ENCODE peak calls at places on chromosome 1, in four cellular contexts. Q, A, W and J are unnamed samples. For H3K9me3 and H3K36me3, the result is how much of the 10 kb centered on the place peaks cover.

GRCh38 chr1:178483251-178483957 is 13.4 kb downstream of the CLEC20A start:
- DNase-seq in Q (no peak), A (no peak), W (no peak), J (no peak)

GRCh38 chr1:230312676-230313075 is 113.5 kb downstream of the PGBD5 start:
- DNase-seq in Q (no peak), A (no peak), W (no peak), J (no peak)

GRCh38 chr1:66282343-66282852 is 251.6 kb upstream of the SGIP1 start:
- DNase-seq in Q (no peak), A (peak), W (no peak), J (peak)

GRCh38 chr1:48680411-48681035 is 96.2 kb downstream of the BEND5 start:
- DNase-seq in Q (peak), A (no peak), W (no peak), J (no peak)

GRCh38 chr1:210394281-210394798 is 65.6 kb downstream of the HHAT start:
- DNase-seq in Q (peak), A (no peak), W (no peak), J (peak)

GRCh38 chr1:167328762-167329483 is 108.2 kb downstream of the POU2F1 start:
- DNase-seq in Q (no peak), A (no peak), W (no peak), J (no peak)

GRCh38 chr1:11786168-11786567 is 19.6 kb downstream of the MTHFR start:
- DNase-seq in Q (no peak), A (no peak), W (no peak), J (no peak)

GRCh38 chr1:221708076-221708571 is 33.8 kb downstream of the DUSP10 start:
- DNase-seq in Q (peak), A (peak), W (no peak), J (no peak)

GRCh38 chr1:51421961-51422360 is 91.6 kb upstream of the TTC39A start:
- DNase-seq in Q (peak), A (no peak), W (no peak), J (no peak)

DNA sequence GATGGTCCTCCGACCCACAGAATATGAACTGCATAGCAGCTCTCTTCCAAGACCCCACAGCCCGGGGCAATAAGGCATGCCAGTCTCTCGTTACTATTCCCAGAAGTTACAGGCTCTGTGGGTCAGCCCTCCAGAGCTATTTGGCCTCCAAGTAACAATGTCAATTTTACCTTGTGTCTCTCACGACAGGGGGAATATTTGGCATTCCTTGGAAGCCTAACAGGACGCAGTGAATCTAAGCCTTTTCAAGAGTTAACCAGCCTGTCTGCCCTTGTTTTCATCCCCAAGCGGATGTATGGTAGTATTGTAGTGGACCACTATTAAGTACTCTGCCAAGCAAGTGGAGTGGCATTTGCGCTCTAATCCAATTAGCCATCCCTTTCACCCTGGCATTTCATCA is 24.4 kb upstream of the GNG4 start:
- DNase-seq in Q (no peak), A (peak), W (no peak), J (no peak)
- H3K9me3 ChIP-seq in Q (under half), A (under half), W (under half), J (under half)

GRCh38 chr1:118555638-118556037 is 370.6 kb upstream of the SPAG17 start:
- DNase-seq in Q (no peak), A (peak), W (no peak), J (no peak)
- H3K4me3 ChIP-seq in Q (no peak), A (no peak), W (no peak), J (no peak)

GRCh38 chr1:41006942-41007865 is 14.3 kb downstream of the SLFNL1 start:
- DNase-seq in Q (no peak), A (no peak), W (no peak), J (no peak)
- H3K36me3 ChIP-seq in Q (under half), A (half or more), W (half or more), J (half or more)

GRCh38 chr1:41221995-41222991 is 19.8 kb downstream of the SCMH1 start:
- DNase-seq in Q (peak), A (no peak), W (no peak), J (no peak)
- H3K9me3 ChIP-seq in Q (under half), A (under half), W (under half), J (under half)

DNA sequence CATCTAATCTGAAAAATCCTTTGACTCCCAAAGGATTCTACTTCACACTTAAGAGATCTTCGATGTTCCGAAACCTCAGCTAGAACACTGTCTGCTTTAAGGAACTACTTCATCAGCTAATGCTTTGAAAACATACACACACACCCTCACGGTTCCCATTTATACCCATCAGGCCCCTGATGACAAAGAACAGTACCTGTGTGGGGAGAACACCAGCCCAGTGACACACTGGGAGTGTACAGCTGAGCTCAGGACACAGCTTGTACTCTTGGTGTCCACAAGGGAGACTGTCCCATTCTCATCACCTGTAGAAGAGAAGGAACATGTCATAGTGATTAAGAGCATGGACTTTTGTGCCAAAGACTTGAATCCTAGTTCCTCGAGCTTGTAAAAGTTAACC is 6.6 kb downstream of the WDR77 start:
- DNase-seq in Q (no peak), A (no peak), W (no peak), J (no peak)
- H3K4me3 ChIP-seq in Q (no peak), A (no peak), W (no peak), J (no peak)

GRCh38 chr1:151265446-151266236 is 11.1 kb downstream of the PSMD4 start:
- DNase-seq in Q (peak), A (no peak), W (no peak), J (no peak)
- H3K36me3 ChIP-seq in Q (under half), A (half or more), W (half or more), J (half or more)

GRCh38 chr1:67383999-67384638 is 46.1 kb downstream of the SERBP1 start:
- DNase-seq in Q (no peak), A (no peak), W (no peak), J (no peak)
- H3K9me3 ChIP-seq in Q (under half), A (under half), W (under half), J (under half)

DNA sequence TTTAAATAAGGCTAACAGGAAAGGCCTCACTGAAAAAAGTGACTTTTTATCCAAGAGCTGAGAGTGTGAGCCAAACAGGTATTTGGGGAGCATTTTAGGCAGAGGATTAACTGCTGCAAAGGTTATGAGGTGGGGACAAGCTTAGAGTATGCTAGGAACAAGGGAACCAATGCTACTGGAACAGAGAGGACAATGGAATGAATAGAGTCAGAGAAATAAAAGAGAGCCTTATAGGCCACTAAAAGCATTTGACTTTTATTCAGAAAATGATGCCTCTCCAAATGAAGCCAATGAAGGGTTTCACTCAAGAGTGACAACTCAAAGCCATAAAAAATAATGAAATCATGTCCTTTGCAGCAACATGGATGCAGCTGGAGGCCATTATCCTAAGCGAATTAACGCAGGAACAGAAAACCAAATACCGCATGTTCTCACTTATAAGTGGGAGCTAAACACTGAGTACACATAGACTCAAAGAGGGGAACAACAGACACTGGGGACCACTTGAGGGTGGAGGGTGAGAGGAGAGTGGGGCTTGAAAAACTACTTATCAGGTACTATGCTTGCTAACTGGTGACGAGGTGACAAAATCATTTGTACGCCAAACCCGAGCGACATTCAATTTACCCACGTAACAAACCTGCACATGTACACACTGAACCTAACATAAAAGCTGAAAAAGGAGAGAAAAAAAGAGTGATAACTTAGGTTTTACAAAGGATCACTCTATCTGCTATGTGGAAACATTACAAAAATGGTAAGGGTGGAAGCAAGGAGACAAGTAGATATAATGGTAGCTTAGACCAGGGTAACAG is 11.1 kb downstream of the PTP4A2 start:
- DNase-seq in Q (no peak), A (no peak), W (no peak), J (no peak)
- H3K4me3 ChIP-seq in Q (no peak), A (no peak), W (no peak), J (no peak)

GRCh38 chr1:36458910-36459309 is 5.3 kb downstream of the MRPS15 start:
- DNase-seq in Q (no peak), A (no peak), W (no peak), J (no peak)
- H3K36me3 ChIP-seq in Q (under half), A (half or more), W (half or more), J (half or more)